ENCODE peak calls at places on chromosomes 16 and 17, in eight cellular contexts. O is tibial artery; Q is GM23248; L is effector memory CD4-positive, alpha-beta T cell; C is CD4-positive, alpha-beta memory T cell; G is esophagus muscularis mucosa; Y is cardiac muscle cell; E is ovary. S is an unnamed sample. For H3K9me3, the result is how much of the 10 kb centered on the place peaks cover.

GRCh38 chr17:36117505-36118382 is 14.1 kb downstream of the CCL4 start:
- DNase-seq in O (no peak), Q (no peak), L (no peak), C (no peak), G (no peak), Y (no peak), E (no peak), S (no peak)

GRCh38 chr17:62581769-62582168 is 45.7 kb upstream of the MRC2 start:
- DNase-seq in O (no peak), Q (peak), L (no peak), C (no peak), G (no peak), Y (no peak), E (no peak), S (no peak)

GRCh38 chr17:65446043-65446442 is 115.4 kb downstream of the AXIN2 start:
- DNase-seq in O (no peak), Q (no peak), L (no peak), C (no peak), G (no peak), Y (no peak), E (no peak), S (no peak)

GRCh38 chr17:11948791-11949190 is 48.5 kb downstream of the ZNF18 start:
- DNase-seq in O (no peak), Q (peak), L (no peak), C (no peak), G (no peak), Y (no peak), E (peak), S (no peak)

GRCh38 chr16:4058386-4058785 is 57.9 kb downstream of the ADCY9 start:
- DNase-seq in O (no peak), Q (no peak), L (no peak), C (no peak), G (no peak), Y (no peak), E (no peak), S (no peak)

GRCh38 chr17:70108166-70108565 is 33.1 kb downstream of the KCNJ16 start:
- DNase-seq in O (no peak), Q (no peak), L (no peak), C (no peak), G (no peak), Y (no peak), E (no peak), S (no peak)

GRCh38 chr16:4452674-4453073 is 21.8 kb downstream of the NMRAL1 start:
- DNase-seq in O (no peak), Q (no peak), L (no peak), C (no peak), G (no peak), Y (no peak), E (no peak), S (no peak)

GRCh38 chr17:50219345-50219744 is 17.9 kb upstream of the COL1A1 start:
- DNase-seq in O (no peak), Q (peak), L (no peak), C (no peak), G (no peak), Y (no peak), E (peak), S (no peak)

GRCh38 chr16:2244301-2244700 is 7.1 kb downstream of the ECI1 start:
- DNase-seq in O (no peak), Q (no peak), L (no peak), C (no peak), G (no peak), Y (no peak), E (no peak), S (no peak)

GRCh38 chr17:38600906-38601305 is 4.8 kb downstream of the SRCIN1 start:
- DNase-seq in O (no peak), Q (no peak), L (no peak), C (no peak), G (no peak), Y (no peak), E (no peak), S (no peak)

GRCh38 chr16:11677451-11677951 is 9.2 kb downstream of the SNN start:
- DNase-seq in O (no peak), Q (peak), L (no peak), C (no peak), G (no peak), Y (peak), E (no peak), S (peak)

GRCh38 chr17:73199751-73200317 is 7.0 kb downstream of the COG1 start:
- DNase-seq in O (peak), Q (no peak), L (no peak), C (no peak), G (no peak), Y (no peak), E (no peak), S (no peak)

GRCh38 chr17:2011421-2012371 is 13.4 kb downstream of the RTN4RL1 start:
- DNase-seq in O (peak), Q (peak), L (no peak), C (no peak), G (no peak), Y (no peak), E (no peak), S (peak)

GRCh38 chr17:73689596-73690275 is 45.5 kb upstream of the SDK2 start:
- DNase-seq in O (no peak), Q (no peak), L (no peak), C (no peak), G (peak), Y (no peak), E (no peak), S (no peak)

GRCh38 chr17:48228720-48229119 is 121.2 kb downstream of the SNX11 start:
- DNase-seq in O (no peak), Q (no peak), L (no peak), C (no peak), G (no peak), Y (no peak), E (no peak), S (no peak)

GRCh38 chr16:53773150-53773846 is 69.3 kb downstream of the FTO start:
- DNase-seq in O (no peak), Q (peak), L (no peak), C (peak), G (no peak), Y (peak), E (no peak), S (no peak)

GRCh38 chr16:71628810-71629209 is 2.8 kb downstream of the MARVELD3 start:
- DNase-seq in O (no peak), Q (peak), L (no peak), C (no peak), G (no peak), Y (no peak), E (no peak), S (no peak)

GRCh38 chr17:72004476-72005331 is 116.1 kb upstream of the SOX9 start:
- DNase-seq in O (no peak), Q (peak), L (no peak), C (no peak), G (no peak), Y (peak), E (no peak), S (no peak)

GRCh38 chr16:46768809-46769208 is 20.7 kb upstream of the MYLK3 start:
- DNase-seq in O (no peak), Q (no peak), L (no peak), C (no peak), G (no peak), Y (no peak), E (no peak), S (no peak)

GRCh38 chr17:62014526-62014925 is 50.6 kb downstream of the MED13 start:
- DNase-seq in O (no peak), Q (peak), L (no peak), C (no peak), G (no peak), Y (no peak), E (no peak), S (no peak)

GRCh38 chr17:61464121-61464905 is 12.1 kb downstream of the TBX4 start:
- DNase-seq in O (no peak), Q (no peak), L (no peak), C (no peak), G (no peak), Y (no peak), E (no peak), S (peak)

GRCh38 chr16:67475051-67475450 is 5.9 kb downstream of the ATP6V0D1 start:
- DNase-seq in O (no peak), Q (no peak), L (no peak), C (no peak), G (no peak), Y (no peak), E (no peak), S (no peak)

GRCh38 chr16:77600555-77600954 is 121.8 kb upstream of the NUDT7 start:
- DNase-seq in O (no peak), Q (no peak), L (no peak), C (no peak), G (no peak), Y (no peak), E (no peak), S (no peak)

DNA sequence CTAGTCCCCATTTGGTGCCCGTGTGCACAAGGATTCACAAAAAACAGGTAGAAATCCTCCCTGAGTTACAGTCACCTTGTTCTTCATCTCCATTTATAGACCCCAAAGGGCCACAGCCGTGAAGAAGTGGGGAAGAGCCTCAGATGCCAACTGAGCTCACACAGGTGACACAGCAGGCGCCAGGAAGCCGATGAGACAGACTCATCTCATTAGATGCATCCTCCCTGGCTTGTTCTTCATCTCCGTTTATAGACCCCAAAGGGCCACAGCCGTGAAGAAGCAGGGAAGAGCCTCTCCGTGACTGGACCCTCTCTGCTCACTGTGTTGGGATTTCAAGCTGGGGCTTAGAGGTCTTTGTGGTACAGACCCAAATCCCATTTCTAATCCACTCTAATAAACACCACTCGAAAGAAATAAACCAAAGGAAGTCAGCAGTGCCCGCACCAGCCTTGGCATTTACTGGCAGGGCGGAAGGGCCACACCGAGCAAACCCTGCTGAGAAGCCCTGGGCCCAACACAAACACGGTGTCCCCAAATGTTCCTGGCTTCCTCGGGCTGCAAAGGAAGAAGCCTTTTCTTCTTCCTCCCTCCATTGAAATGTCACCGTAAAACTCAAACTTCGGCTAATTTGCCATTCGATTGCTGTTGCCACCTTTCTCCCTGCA is 44.8 kb upstream of the DOC2B start:
- DNase-seq in O (no peak), Q (no peak), L (no peak), C (no peak), G (no peak), Y (no peak), E (no peak), S (peak)
- H3K4me3 ChIP-seq in O (no peak), Q (no peak), L (no peak), C (no peak), G (no peak), Y (no peak), E (no peak), S (no peak)

DNA sequence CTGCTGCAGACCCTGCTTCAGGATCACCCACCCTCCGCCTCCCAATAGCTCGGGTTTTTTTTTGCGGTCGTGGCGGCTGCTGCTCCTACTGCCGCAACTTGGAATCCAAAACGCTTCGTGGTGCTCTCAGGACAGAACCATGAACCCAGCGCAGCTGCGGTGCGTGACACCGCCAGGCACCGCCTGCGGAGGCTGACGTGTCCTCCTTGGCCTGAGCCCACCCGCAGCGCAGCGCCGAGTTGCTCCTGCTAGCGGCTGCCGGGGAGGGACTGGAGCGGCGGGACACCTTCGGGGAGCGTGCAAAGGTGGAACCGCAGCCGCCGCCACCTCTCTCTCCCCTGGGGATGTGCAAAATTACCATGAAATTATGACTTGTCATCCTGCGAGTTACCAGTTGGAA is 1893.0 kb downstream of the TP53TG3F start:
- DNase-seq in O (no peak), Q (no peak), L (no peak), C (no peak), G (no peak), Y (no peak), E (no peak), S (no peak)
- H3K9me3 ChIP-seq in O (under half), Q (under half), L (under half), C (under half), G (under half), Y (under half), E (under half), S (under half)

GRCh38 chr16:50697421-50697715 is 4.0 kb downstream of the NOD2 start:
- DNase-seq in O (peak), Q (no peak), L (no peak), C (no peak), G (no peak), Y (no peak), E (no peak), S (no peak)

GRCh38 chr16:50697881-50698767 is 4.7 kb downstream of the NOD2 start:
- DNase-seq in O (peak), Q (peak), L (no peak), C (peak), G (no peak), Y (no peak), E (no peak), S (no peak)

GRCh38 chr16:50696126-50696525 is 2.7 kb downstream of the NOD2 start:
- DNase-seq in O (peak), Q (no peak), L (no peak), C (no peak), G (no peak), Y (no peak), E (no peak), S (no peak)

GRCh38 chr16:50695017-50696000 is 1.9 kb downstream of the NOD2 start:
- DNase-seq in O (peak), Q (peak), L (no peak), C (no peak), G (no peak), Y (no peak), E (no peak), S (no peak)

DNA sequence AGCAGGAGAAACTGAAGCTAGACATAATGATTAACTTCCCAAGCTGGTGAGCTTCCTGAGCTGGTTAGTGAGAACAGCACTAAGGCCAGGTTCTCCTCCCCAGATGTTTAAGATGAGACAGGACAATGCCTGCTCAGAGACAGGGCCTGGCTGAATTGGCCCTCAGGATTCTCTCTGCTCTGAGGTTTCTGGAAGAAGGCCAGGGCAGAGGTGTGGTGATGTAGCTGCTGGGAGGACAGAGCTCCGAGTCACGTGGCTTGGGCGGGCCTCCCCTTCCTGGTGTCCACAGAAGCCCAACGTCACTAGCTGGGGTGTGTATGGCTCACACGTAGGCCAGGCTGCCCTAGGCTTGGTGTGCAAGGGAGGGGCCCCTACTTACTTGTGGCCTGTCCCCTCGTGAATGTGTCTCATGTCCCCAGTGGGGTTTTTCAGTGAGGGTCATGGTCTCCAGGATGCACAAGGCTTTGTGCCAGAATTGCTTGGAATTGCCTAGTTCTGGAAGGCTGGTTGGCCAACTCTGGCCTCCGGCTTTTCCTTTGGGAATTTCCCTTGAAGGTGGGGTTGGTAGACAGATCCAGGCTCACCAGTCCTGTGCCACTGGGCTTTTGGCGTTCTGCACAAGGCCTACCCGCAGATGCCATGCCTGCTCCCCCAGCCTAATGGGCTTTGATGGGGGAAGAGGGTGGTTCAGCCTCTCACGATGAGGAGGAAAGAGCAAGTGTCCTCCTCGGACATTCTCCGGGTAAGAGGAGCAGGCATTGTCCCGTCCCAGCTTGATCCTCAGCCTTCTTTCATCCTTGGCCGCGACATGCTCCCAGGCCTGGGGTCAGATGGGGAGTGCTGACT is 3.4 kb downstream of the NOD2 start:
- DNase-seq in O (peak), Q (peak), L (peak), C (peak), G (peak), Y (no peak), E (peak), S (peak)
- H3K4me3 ChIP-seq in O (no peak), Q (no peak), L (peak), C (peak), G (no peak), Y (no peak), E (no peak), S (no peak)

GRCh38 chr17:14780116-14780515 is 479.2 kb downstream of the HS3ST3B1 start:
- DNase-seq in O (no peak), Q (no peak), L (no peak), C (no peak), G (peak), Y (no peak), E (no peak), S (no peak)
- H3K9me3 ChIP-seq in O (under half), Q (under half), L (under half), C (under half), G (under half), Y (under half), E (under half), S (under half)

DNA sequence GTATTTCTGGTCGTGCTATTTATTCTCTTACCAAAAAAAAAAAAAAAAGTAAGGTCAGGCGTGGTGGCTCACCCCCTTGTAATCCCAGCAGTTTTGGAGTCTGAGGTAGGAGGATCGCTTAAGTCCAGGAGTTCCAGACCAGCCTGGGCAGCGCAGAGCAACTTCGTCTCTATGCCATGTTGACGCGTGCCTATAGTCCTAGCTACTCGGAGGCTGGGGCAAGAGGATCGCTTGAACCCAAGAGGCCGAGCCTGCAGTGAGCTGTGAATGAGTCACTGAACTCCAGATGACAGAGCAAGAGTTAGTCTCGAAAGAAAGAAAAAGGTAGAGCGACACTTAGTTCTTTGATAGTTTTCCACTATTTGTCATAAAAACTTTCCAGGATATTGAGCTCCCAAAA is 1.4 kb upstream of the TENT4B start:
- DNase-seq in O (no peak), Q (no peak), L (no peak), C (no peak), G (no peak), Y (no peak), E (no peak), S (no peak)
- H3K4me3 ChIP-seq in O (peak), Q (peak), L (peak), C (peak), G (peak), Y (no peak), E (no peak), S (peak)

GRCh38 chr16:35747658-35748455 is 2288.4 kb downstream of the TP53TG3F start:
- DNase-seq in O (no peak), Q (no peak), L (no peak), C (no peak), G (peak), Y (no peak), E (no peak), S (no peak)
- H3K9me3 ChIP-seq in O (under half), Q (under half), L (under half), C (under half), G (under half), Y (under half), E (under half), S (under half)

GRCh38 chr17:79730769-79731483 is at the start of gene ENPP7:
- DNase-seq in O (no peak), Q (no peak), L (no peak), C (no peak), G (no peak), Y (no peak), E (no peak), S (no peak)
- H3K4me3 ChIP-seq in O (no peak), Q (no peak), L (no peak), C (no peak), G (no peak), Y (no peak), E (no peak), S (no peak)

DNA sequence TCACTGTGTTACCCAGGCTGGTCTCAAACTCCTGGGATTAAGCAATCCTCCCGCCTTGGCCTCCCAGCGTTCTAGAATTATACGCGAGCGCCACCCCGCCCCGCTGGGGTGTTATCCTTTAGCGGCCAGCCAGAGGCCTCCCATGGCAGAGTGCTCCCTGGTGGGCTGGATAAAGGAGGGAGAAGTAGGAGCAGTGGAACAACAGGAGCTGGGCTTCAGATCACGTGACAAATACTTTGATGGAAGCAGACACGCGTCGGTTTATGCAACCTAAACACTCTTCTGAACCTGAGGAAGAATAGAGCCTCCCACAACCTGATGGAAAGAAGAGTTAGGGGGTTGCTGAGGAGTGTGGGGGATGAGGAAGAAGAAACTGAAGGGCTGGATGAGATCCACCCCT is 2114.0 kb downstream of the TP53TG3F start:
- DNase-seq in O (no peak), Q (no peak), L (no peak), C (no peak), G (no peak), Y (no peak), E (no peak), S (no peak)
- H3K9me3 ChIP-seq in O (under half), Q (under half), L (under half), C (under half), G (under half), Y (under half), E (under half), S (under half)

DNA sequence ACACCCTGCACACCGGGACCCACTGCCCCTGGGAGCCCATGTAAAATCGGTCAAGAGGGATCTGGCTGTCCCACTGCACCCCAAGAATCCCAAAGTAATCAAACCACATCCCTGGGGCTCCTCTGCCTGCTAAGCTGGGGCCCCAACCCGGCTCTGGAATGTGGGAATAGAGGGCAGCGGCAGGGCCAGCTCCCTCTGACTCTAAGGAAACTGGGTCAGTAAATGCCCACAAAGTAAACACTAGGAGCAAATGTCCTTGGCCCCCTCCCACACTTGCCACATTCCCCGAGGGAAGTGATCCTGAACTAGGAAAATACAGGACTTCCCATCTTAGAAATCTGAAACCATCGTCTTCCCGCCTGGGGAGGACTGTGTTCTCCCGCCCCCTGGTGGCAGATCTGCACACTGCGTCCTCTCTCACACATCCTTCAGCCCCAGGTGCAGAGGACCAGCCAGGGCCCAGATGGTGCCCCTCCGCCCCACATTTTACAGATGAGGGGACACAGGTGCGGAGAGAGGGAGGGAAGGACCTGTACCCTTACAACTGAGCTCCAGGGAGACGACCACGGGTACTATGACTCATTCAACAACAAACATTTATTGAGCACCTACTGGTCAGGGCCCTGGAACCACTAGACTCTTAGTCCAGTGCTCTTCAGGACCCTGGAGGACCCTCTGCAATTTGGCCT is 10.2 kb downstream of the P3H4 start:
- DNase-seq in O (peak), Q (peak), L (peak), C (peak), G (peak), Y (peak), E (peak), S (peak)
- H3K4me3 ChIP-seq in O (no peak), Q (peak), L (no peak), C (no peak), G (peak), Y (no peak), E (no peak), S (no peak)